ENCODE peak calls at places on chromosomes 3 and 15, in eight cellular contexts. Q is adrenal gland, M is breast epithelium, F is H1, R is uterus, N is body of pancreas, I is ovary, P is spleen. W is an unnamed sample. For H3K36me3, the result is how much of the 10 kb centered on the place peaks cover.

GRCh38 chr3:141305436-141305835 is 62.9 kb upstream of the ZBTB38 start:
- DNase-seq in Q (no peak), M (no peak), F (no peak), R (no peak), N (no peak), I (no peak), P (no peak), W (no peak)

GRCh38 chr3:52291508-52292181 is 4.0 kb downstream of the GLYCTK start:
- DNase-seq in Q (no peak), M (no peak), F (peak), R (no peak), N (peak), I (peak), P (peak), W (no peak)

GRCh38 chr3:179452166-179452544 is 885 bp upstream of the GNB4 start:
- DNase-seq in Q (no peak), M (no peak), F (no peak), R (no peak), N (no peak), I (no peak), P (no peak), W (no peak)

GRCh38 chr3:187624588-187624987 is 45.6 kb downstream of the SST start:
- DNase-seq in Q (no peak), M (no peak), F (no peak), R (no peak), N (no peak), I (no peak), P (no peak), W (no peak)

GRCh38 chr3:62065985-62066693 is 307.2 kb downstream of the FEZF2 start:
- DNase-seq in Q (no peak), M (no peak), F (no peak), R (no peak), N (no peak), I (no peak), P (no peak), W (no peak)

GRCh38 chr3:184234671-184235380 is 5.4 kb downstream of the VWA5B2 start:
- DNase-seq in Q (no peak), M (no peak), F (no peak), R (no peak), N (no peak), I (no peak), P (no peak), W (no peak)

GRCh38 chr3:127050733-127051132 is 67.8 kb downstream of the PLXNA1 start:
- DNase-seq in Q (no peak), M (no peak), F (no peak), R (no peak), N (no peak), I (peak), P (peak), W (peak)

GRCh38 chr3:170410428-170411029 is 8.1 kb upstream of the CLDN11 start:
- DNase-seq in Q (no peak), M (no peak), F (no peak), R (no peak), N (no peak), I (no peak), P (no peak), W (no peak)

GRCh38 chr3:73602171-73602570 is 22.6 kb downstream of the PDZRN3 start:
- DNase-seq in Q (no peak), M (no peak), F (no peak), R (no peak), N (no peak), I (no peak), P (no peak), W (no peak)

GRCh38 chr3:40187945-40188344 is 121.6 kb upstream of the EIF1B start:
- DNase-seq in Q (no peak), M (no peak), F (peak), R (no peak), N (no peak), I (no peak), P (no peak), W (no peak)

GRCh38 chr3:81249540-81250029 is 511.9 kb downstream of the GBE1 start:
- DNase-seq in Q (no peak), M (no peak), F (no peak), R (no peak), N (no peak), I (no peak), P (no peak), W (no peak)

GRCh38 chr15:95495033-95495541 is 835.4 kb upstream of the NR2F2 start:
- DNase-seq in Q (no peak), M (no peak), F (no peak), R (no peak), N (no peak), I (peak), P (no peak), W (no peak)

GRCh38 chr15:29045717-29046116 is 159.9 kb downstream of the APBA2 start:
- DNase-seq in Q (peak), M (no peak), F (no peak), R (no peak), N (no peak), I (no peak), P (peak), W (no peak)

GRCh38 chr3:11379238-11379823 is 107.1 kb downstream of the ATG7 start:
- DNase-seq in Q (no peak), M (no peak), F (no peak), R (no peak), N (no peak), I (no peak), P (no peak), W (no peak)

GRCh38 chr3:144380832-144381231 is 409.2 kb downstream of the DIPK2A start:
- DNase-seq in Q (no peak), M (no peak), F (no peak), R (no peak), N (no peak), I (no peak), P (no peak), W (no peak)

GRCh38 chr3:1469687-1470086 is 376.9 kb downstream of the CNTN6 start:
- DNase-seq in Q (no peak), M (no peak), F (no peak), R (no peak), N (no peak), I (no peak), P (no peak), W (no peak)

GRCh38 chr3:25448750-25449684 is 21.0 kb downstream of the RARB start:
- DNase-seq in Q (peak), M (peak), F (no peak), R (peak), N (peak), I (peak), P (peak), W (peak)

GRCh38 chr3:71488391-71488809 is 95.1 kb downstream of the FOXP1 start:
- DNase-seq in Q (no peak), M (no peak), F (no peak), R (no peak), N (no peak), I (no peak), P (no peak), W (no peak)

GRCh38 chr3:125087768-125088391 is 32.1 kb upstream of the HEG1 start:
- DNase-seq in Q (no peak), M (no peak), F (no peak), R (no peak), N (no peak), I (no peak), P (no peak), W (no peak)

GRCh38 chr3:79954756-79955155 is 187.0 kb upstream of the ROBO1 start:
- DNase-seq in Q (no peak), M (no peak), F (no peak), R (no peak), N (no peak), I (no peak), P (no peak), W (no peak)

GRCh38 chr15:81273855-81274254 is 50.1 kb downstream of the STARD5 start:
- DNase-seq in Q (no peak), M (no peak), F (no peak), R (no peak), N (no peak), I (no peak), P (no peak), W (peak)

GRCh38 chr15:31263751-31264533 is 62.7 kb upstream of the KLF13 start:
- DNase-seq in Q (peak), M (peak), F (peak), R (no peak), N (peak), I (peak), P (peak), W (peak)

GRCh38 chr3:152922554-152922953 is 87.6 kb downstream of the P2RY1 start:
- DNase-seq in Q (no peak), M (no peak), F (no peak), R (no peak), N (no peak), I (no peak), P (no peak), W (no peak)

GRCh38 chr15:49103002-49103401 is 52.4 kb downstream of the COPS2 start:
- DNase-seq in Q (no peak), M (no peak), F (no peak), R (no peak), N (no peak), I (no peak), P (no peak), W (no peak)

GRCh38 chr15:47802216-47802615 is 84.9 kb downstream of the SEMA6D start:
- DNase-seq in Q (no peak), M (no peak), F (no peak), R (no peak), N (no peak), I (no peak), P (no peak), W (no peak)

GRCh38 chr3:50333744-50334328 is 5.8 kb upstream of the TUSC2 start:
- DNase-seq in Q (no peak), M (no peak), F (no peak), R (no peak), N (no peak), I (no peak), P (no peak), W (no peak)

GRCh38 chr3:48899298-48899697 is 616 bp upstream of the SLC25A20 start:
- DNase-seq in Q (no peak), M (no peak), F (no peak), R (no peak), N (no peak), I (no peak), P (no peak), W (no peak)

GRCh38 chr3:48896991-48897390 is 1.7 kb downstream of the SLC25A20 start:
- DNase-seq in Q (no peak), M (no peak), F (no peak), R (no peak), N (no peak), I (no peak), P (no peak), W (no peak)

GRCh38 chr3:48897401-48898376 is 993 bp downstream of the SLC25A20 start:
- DNase-seq in Q (no peak), M (no peak), F (no peak), R (no peak), N (peak), I (no peak), P (peak), W (no peak)

GRCh38 chr3:48898383-48899234 is at the start of gene SLC25A20:
- DNase-seq in Q (peak), M (peak), F (peak), R (peak), N (peak), I (peak), P (peak), W (peak)
- TF ChIP-seq POLR2A in Q (no peak), M (no peak), F (peak), R (peak), N (peak), I (peak), P (no peak), W (peak)

DNA sequence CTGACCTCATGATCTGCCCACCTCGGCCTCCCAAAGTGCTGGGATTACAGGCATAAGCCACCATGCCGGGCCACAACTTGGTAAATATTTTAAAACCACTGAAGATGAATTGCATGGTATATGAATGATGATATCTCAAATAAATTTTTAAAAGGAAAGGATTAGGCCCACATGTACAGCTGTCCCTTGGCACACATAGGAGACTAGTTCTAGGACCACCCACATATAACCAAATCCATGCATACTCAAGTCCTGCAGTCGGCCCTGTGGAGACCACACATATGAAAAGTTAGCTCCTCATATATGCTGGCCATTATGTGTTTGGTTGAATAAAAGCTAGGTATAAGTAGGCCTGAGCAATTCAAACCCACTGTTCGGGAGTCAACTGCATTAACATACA is 10.7 kb downstream of the CLPX start:
- DNase-seq in Q (no peak), M (no peak), F (no peak), R (no peak), N (no peak), I (no peak), P (no peak), W (no peak)
- H3K36me3 ChIP-seq in Q (under half), M (under half), F (under half), R (under half), N (under half), I (under half), P (half or more), W (under half)

GRCh38 chr15:85495096-85495495 is 114.7 kb downstream of the AKAP13 start:
- DNase-seq in Q (no peak), M (no peak), F (no peak), R (no peak), N (no peak), I (no peak), P (no peak), W (no peak)

GRCh38 chr15:85498471-85498870 is 118.1 kb downstream of the AKAP13 start:
- DNase-seq in Q (no peak), M (no peak), F (no peak), R (no peak), N (no peak), I (no peak), P (no peak), W (no peak)

GRCh38 chr15:85495542-85495941 is 115.1 kb downstream of the AKAP13 start:
- DNase-seq in Q (no peak), M (no peak), F (no peak), R (no peak), N (no peak), I (no peak), P (no peak), W (no peak)

GRCh38 chr15:85496146-85496545 is 115.7 kb downstream of the AKAP13 start:
- DNase-seq in Q (no peak), M (no peak), F (no peak), R (no peak), N (no peak), I (no peak), P (no peak), W (no peak)

GRCh38 chr15:85496551-85497545 is 116.4 kb downstream of the AKAP13 start:
- DNase-seq in Q (no peak), M (no peak), F (no peak), R (no peak), N (no peak), I (no peak), P (no peak), W (no peak)
- TF ChIP-seq POLR2A in Q (no peak), M (no peak), F (no peak), R (no peak), N (no peak), I (no peak), P (no peak), W (no peak)

GRCh38 chr3:121508384-121508783 is 37.4 kb downstream of the POLQ start:
- DNase-seq in Q (no peak), M (no peak), F (no peak), R (no peak), N (no peak), I (no peak), P (no peak), W (no peak)
- H3K36me3 ChIP-seq in Q (under half), M (under half), F (under half), R (under half), N (under half), I (under half), P (under half), W (under half)

GRCh38 chr3:150761831-150762661 is 923 bp downstream of the SIAH2 start:
- DNase-seq in Q (peak), M (no peak), F (peak), R (peak), N (peak), I (peak), P (peak), W (peak)
- TF ChIP-seq POLR2A in Q (peak), M (no peak), F (peak), R (peak), N (peak), I (peak), P (no peak), W (peak)

DNA sequence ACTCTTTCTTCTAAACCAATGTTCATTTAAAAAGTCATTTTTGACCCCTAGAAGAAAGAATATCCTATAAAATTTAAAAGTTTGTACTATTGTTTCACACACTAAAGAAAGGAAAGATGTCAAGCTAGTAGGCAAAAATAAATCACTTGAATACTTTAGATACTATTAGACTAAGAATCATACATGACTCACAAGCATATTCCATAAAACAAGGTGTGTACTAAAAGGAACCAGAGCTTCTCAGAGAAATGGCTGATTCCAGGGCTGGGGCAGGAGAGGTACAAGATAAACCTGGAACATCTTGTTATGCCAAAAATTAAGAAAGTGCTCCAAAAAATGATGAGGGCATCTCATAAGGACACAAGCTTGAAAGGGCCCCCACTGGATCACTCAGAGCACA is 8.7 kb downstream of the DLG1 start:
- DNase-seq in Q (no peak), M (no peak), F (no peak), R (no peak), N (no peak), I (no peak), P (no peak), W (no peak)
- H3K36me3 ChIP-seq in Q (under half), M (under half), F (under half), R (under half), N (under half), I (under half), P (under half), W (under half)

W was measured in right lobe of liver.